ENCODE peak calls at places on chromosomes 11 and 22, in eight cellular contexts. One of them, this sample, is unnamed.

GRCh38 chr11:134074346-134074745 is 5.5 kb downstream of the JAM3 start:
- DNase-seq in breast epithelium: no peak
- DNase-seq in A549: no peak
- DNase-seq in heart right ventricle: no peak
- DNase-seq in thoracic aorta: no peak
- DNase-seq in epithelial cell of esophagus: no peak
- DNase-seq in astrocyte: peak; percentile 52
- DNase-seq in pancreas: no peak
- DNase-seq in this sample: no peak

GRCh38 chr11:44618561-44619425 is 53.3 kb downstream of the CD82 start:
- DNase-seq in thoracic aorta: peak; percentile 1
- DNase-seq in astrocyte: no peak
- DNase-seq in heart right ventricle: peak; percentile 3
- DNase-seq in breast epithelium: no peak
- DNase-seq in epithelial cell of esophagus: no peak
- DNase-seq in A549: no peak
- DNase-seq in pancreas: peak; percentile 9
- DNase-seq in this sample: peak; percentile 79

GRCh38 chr11:22581354-22581753 is 44.3 kb downstream of the FANCF start:
- DNase-seq in A549: no peak
- DNase-seq in pancreas: no peak
- DNase-seq in breast epithelium: no peak
- DNase-seq in epithelial cell of esophagus: no peak
- DNase-seq in heart right ventricle: no peak
- DNase-seq in astrocyte: no peak
- DNase-seq in thoracic aorta: no peak
- DNase-seq in this sample: no peak

GRCh38 chr22:41576877-41577276 is 12.8 kb downstream of the PMM1 start:
- DNase-seq in A549: peak; percentile 72
- DNase-seq in astrocyte: no peak
- DNase-seq in heart right ventricle: no peak
- DNase-seq in thoracic aorta: no peak
- DNase-seq in breast epithelium: no peak
- DNase-seq in pancreas: peak; percentile 46
- DNase-seq in epithelial cell of esophagus: peak; percentile 66
- DNase-seq in this sample: no peak

GRCh38 chr22:17980638-17981051 is 43.7 kb downstream of the MICAL3 start:
- DNase-seq in thoracic aorta: no peak
- DNase-seq in astrocyte: no peak
- DNase-seq in heart right ventricle: no peak
- DNase-seq in breast epithelium: no peak
- DNase-seq in pancreas: no peak
- DNase-seq in A549: no peak
- DNase-seq in epithelial cell of esophagus: peak; percentile 44
- DNase-seq in this sample: no peak

GRCh38 chr11:67615455-67616430 is 9.0 kb downstream of the NDUFV1 start:
- DNase-seq in pancreas: peak; percentile 37
- DNase-seq in breast epithelium: no peak
- DNase-seq in heart right ventricle: no peak
- DNase-seq in thoracic aorta: no peak
- DNase-seq in epithelial cell of esophagus: peak; percentile 44
- DNase-seq in astrocyte: no peak
- DNase-seq in A549: peak; percentile 55
- DNase-seq in this sample: no peak

GRCh38 chr11:10913075-10913474 is 55.2 kb upstream of the ZBED5 start:
- DNase-seq in pancreas: no peak
- DNase-seq in thoracic aorta: no peak
- DNase-seq in epithelial cell of esophagus: no peak
- DNase-seq in breast epithelium: no peak
- DNase-seq in A549: no peak
- DNase-seq in astrocyte: no peak
- DNase-seq in heart right ventricle: no peak
- DNase-seq in this sample: no peak

GRCh38 chr11:86508604-86509471 is 134.2 kb downstream of the CCDC81 start:
- DNase-seq in epithelial cell of esophagus: peak; percentile 34
- DNase-seq in heart right ventricle: no peak
- DNase-seq in A549: peak; percentile 84
- DNase-seq in thoracic aorta: no peak
- DNase-seq in pancreas: no peak
- DNase-seq in astrocyte: peak; percentile 39
- DNase-seq in breast epithelium: no peak
- DNase-seq in this sample: no peak

GRCh38 chr11:42972741-42973140 is 339.1 kb upstream of the API5 start:
- DNase-seq in thoracic aorta: no peak
- DNase-seq in breast epithelium: no peak
- DNase-seq in pancreas: no peak
- DNase-seq in epithelial cell of esophagus: no peak
- DNase-seq in heart right ventricle: no peak
- DNase-seq in A549: no peak
- DNase-seq in astrocyte: no peak
- DNase-seq in this sample: no peak
- TF ChIP-seq CTCF in thoracic aorta: no peak
- TF ChIP-seq CTCF in breast epithelium: no peak
- TF ChIP-seq CTCF in pancreas: no peak
- TF ChIP-seq CTCF in epithelial cell of esophagus: no peak
- TF ChIP-seq CTCF in heart right ventricle: no peak
- TF ChIP-seq CTCF in A549: no peak
- TF ChIP-seq CTCF in astrocyte: no peak
- TF ChIP-seq CTCF in this sample: no peak

GRCh38 chr11:113907681-113908080 is 3.1 kb downstream of the HTR3B start:
- DNase-seq in astrocyte: no peak
- DNase-seq in A549: no peak
- DNase-seq in pancreas: no peak
- DNase-seq in heart right ventricle: no peak
- DNase-seq in thoracic aorta: no peak
- DNase-seq in epithelial cell of esophagus: no peak
- DNase-seq in breast epithelium: no peak
- DNase-seq in this sample: no peak

GRCh38 chr11:113904379-113905101 is at the start of gene HTR3B:
- DNase-seq in epithelial cell of esophagus: no peak
- DNase-seq in breast epithelium: no peak
- DNase-seq in thoracic aorta: no peak
- DNase-seq in astrocyte: no peak
- DNase-seq in pancreas: no peak
- DNase-seq in heart right ventricle: no peak
- DNase-seq in A549: no peak
- DNase-seq in this sample: no peak

GRCh38 chr11:113907155-113907554 is 2.6 kb downstream of the HTR3B start:
- DNase-seq in astrocyte: no peak
- DNase-seq in A549: no peak
- DNase-seq in epithelial cell of esophagus: no peak
- DNase-seq in heart right ventricle: no peak
- DNase-seq in thoracic aorta: no peak
- DNase-seq in breast epithelium: no peak
- DNase-seq in pancreas: no peak
- DNase-seq in this sample: no peak

GRCh38 chr11:113906515-113906914 is 1.9 kb downstream of the HTR3B start:
- DNase-seq in A549: no peak
- DNase-seq in heart right ventricle: no peak
- DNase-seq in thoracic aorta: no peak
- DNase-seq in astrocyte: no peak
- DNase-seq in pancreas: peak; percentile 23
- DNase-seq in breast epithelium: no peak
- DNase-seq in epithelial cell of esophagus: no peak
- DNase-seq in this sample: no peak

GRCh38 chr11:113906038-113906437 is 1.4 kb downstream of the HTR3B start:
- DNase-seq in thoracic aorta: no peak
- DNase-seq in breast epithelium: no peak
- DNase-seq in pancreas: no peak
- DNase-seq in epithelial cell of esophagus: peak; percentile 63
- DNase-seq in heart right ventricle: no peak
- DNase-seq in A549: peak; percentile 54
- DNase-seq in astrocyte: no peak
- DNase-seq in this sample: no peak
- TF ChIP-seq CTCF in thoracic aorta: no peak
- TF ChIP-seq CTCF in breast epithelium: no peak
- TF ChIP-seq CTCF in pancreas: no peak
- TF ChIP-seq CTCF in epithelial cell of esophagus: peak; percentile 36
- TF ChIP-seq CTCF in heart right ventricle: no peak
- TF ChIP-seq CTCF in A549: peak; percentile 14
- TF ChIP-seq CTCF in astrocyte: no peak
- TF ChIP-seq CTCF in this sample: peak; percentile 32

DNA sequence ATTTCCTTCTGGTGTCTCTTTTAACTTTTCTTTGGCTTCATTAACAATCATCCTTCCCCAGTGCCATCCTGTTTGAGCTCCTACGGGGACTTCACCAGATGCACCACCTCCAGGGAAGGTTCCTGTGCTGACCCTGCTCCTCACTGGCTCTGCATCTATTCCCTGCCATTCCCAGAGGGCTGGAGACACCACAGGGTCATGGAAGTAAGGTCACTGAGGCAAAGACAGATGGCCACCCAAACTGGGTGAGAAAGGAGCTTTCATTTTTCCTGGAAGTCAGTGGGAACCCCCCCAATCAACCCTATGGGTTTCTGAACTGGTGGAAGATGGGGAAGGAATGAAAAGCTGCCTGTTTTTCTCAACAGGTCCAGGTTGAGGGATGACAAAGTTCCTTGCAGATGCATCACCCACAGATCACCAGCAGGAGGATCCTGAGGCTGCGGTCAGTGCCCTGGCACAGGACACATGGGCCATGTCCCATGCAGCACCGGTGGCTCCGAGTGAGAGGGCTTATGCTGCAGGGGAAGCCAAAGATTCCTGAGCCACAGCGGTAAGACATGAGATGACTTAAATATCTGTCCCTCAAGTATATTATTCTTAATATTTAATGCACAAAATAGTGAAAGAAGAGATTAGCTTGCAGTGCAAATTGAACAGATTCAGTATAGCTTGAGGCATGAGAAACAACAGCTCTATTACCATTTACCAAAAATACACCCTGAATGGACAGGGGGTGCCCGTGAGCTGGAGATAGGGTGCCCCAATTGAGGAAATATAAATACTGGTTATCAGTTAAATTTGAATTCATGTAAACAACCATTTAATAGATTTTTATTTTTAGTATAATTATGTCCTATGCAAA is 73.0 kb upstream of the VPREB1 start:
- DNase-seq in heart right ventricle: no peak
- DNase-seq in astrocyte: no peak
- DNase-seq in A549: peak; percentile 52
- DNase-seq in epithelial cell of esophagus: peak; percentile 17
- DNase-seq in thoracic aorta: no peak
- DNase-seq in pancreas: no peak
- DNase-seq in breast epithelium: no peak
- DNase-seq in this sample: no peak
- TF ChIP-seq CTCF in heart right ventricle: no peak
- TF ChIP-seq CTCF in astrocyte: peak; percentile 31
- TF ChIP-seq CTCF in A549: no peak
- TF ChIP-seq CTCF in epithelial cell of esophagus: peak; percentile 51
- TF ChIP-seq CTCF in thoracic aorta: no peak
- TF ChIP-seq CTCF in pancreas: no peak
- TF ChIP-seq CTCF in breast epithelium: no peak
- TF ChIP-seq CTCF in this sample: peak; percentile 62

GRCh38 chr22:21982338-21982965 is at the start of gene TOP3B:
- DNase-seq in A549: peak; percentile 75
- DNase-seq in thoracic aorta: no peak
- DNase-seq in heart right ventricle: peak; percentile 78
- DNase-seq in pancreas: peak; percentile 71
- DNase-seq in breast epithelium: peak; percentile 60
- DNase-seq in astrocyte: peak; percentile 54
- DNase-seq in epithelial cell of esophagus: peak; percentile 84
- DNase-seq in this sample: no peak
- TF ChIP-seq CTCF in A549: no peak
- TF ChIP-seq CTCF in thoracic aorta: no peak
- TF ChIP-seq CTCF in heart right ventricle: no peak
- TF ChIP-seq CTCF in pancreas: no peak
- TF ChIP-seq CTCF in breast epithelium: no peak
- TF ChIP-seq CTCF in astrocyte: no peak
- TF ChIP-seq CTCF in epithelial cell of esophagus: no peak
- TF ChIP-seq CTCF in this sample: peak; percentile 7

GRCh38 chr22:47408409-47408808 is 646.0 kb downstream of the TBC1D22A start:
- DNase-seq in pancreas: no peak
- DNase-seq in epithelial cell of esophagus: no peak
- DNase-seq in heart right ventricle: no peak
- DNase-seq in A549: peak; percentile 29
- DNase-seq in astrocyte: no peak
- DNase-seq in thoracic aorta: no peak
- DNase-seq in breast epithelium: no peak
- DNase-seq in this sample: no peak
- TF ChIP-seq CTCF in pancreas: no peak
- TF ChIP-seq CTCF in epithelial cell of esophagus: no peak
- TF ChIP-seq CTCF in heart right ventricle: no peak
- TF ChIP-seq CTCF in A549: no peak
- TF ChIP-seq CTCF in astrocyte: no peak
- TF ChIP-seq CTCF in thoracic aorta: no peak
- TF ChIP-seq CTCF in breast epithelium: no peak
- TF ChIP-seq CTCF in this sample: no peak

DNA sequence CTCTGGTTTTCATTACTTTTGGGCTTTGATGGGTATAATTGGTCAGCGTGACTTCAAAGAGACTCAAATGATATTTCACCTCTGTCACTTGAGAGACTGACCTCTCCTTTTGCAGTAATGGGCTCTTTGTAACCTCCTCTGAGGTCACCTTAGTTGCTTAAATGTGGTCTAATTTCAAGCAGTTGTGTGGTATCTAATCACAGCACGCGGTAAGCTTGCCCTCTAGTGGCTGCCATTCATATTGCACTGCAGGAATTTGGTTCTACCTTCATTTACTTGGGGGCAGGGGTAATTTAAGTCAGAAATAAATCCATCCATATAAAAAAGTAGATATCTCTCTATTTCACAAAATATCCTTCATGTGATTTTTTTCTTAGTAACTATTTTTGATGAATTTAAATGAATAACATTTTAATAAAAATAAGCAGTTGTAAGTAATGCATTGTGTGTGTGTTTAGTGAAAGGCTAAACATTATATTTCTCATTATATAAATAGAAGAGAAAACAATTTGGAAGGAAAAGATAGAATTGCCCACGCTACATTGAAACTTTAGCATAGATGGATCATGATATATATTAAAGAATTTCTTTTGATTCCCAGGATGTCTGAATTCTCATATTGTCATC is 55.0 kb upstream of the ANO3 start:
- DNase-seq in heart right ventricle: peak; percentile 28
- DNase-seq in astrocyte: peak; percentile 45
- DNase-seq in thoracic aorta: no peak
- DNase-seq in epithelial cell of esophagus: peak; percentile 73
- DNase-seq in pancreas: peak; percentile 24
- DNase-seq in breast epithelium: peak; percentile 28
- DNase-seq in A549: peak; percentile 62
- DNase-seq in this sample: no peak
- TF ChIP-seq CTCF in heart right ventricle: peak; percentile 75
- TF ChIP-seq CTCF in astrocyte: peak; percentile 98
- TF ChIP-seq CTCF in thoracic aorta: peak; percentile 81
- TF ChIP-seq CTCF in epithelial cell of esophagus: peak; percentile 99
- TF ChIP-seq CTCF in pancreas: peak; percentile 70
- TF ChIP-seq CTCF in breast epithelium: peak; percentile 81
- TF ChIP-seq CTCF in A549: peak; percentile 93
- TF ChIP-seq CTCF in this sample: peak; percentile 99

DNA sequence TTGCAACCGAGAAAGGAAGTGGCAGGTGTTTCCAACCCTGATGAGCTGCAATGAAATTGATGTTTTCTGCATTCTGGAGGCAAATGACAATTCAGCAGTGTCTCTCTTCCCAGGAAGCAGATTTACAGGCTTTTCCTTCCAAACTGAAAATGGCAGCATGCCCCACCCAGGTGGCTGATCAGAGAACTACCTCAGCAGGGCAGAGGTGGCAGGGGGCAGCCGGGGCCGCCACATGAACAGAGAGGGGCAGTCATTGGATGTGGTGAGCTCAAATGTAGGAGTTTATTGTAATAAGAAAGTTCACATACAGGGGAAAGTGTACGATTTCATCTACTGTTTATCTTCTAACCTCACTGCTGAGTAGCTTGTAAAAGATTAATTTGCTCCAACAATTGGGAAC is 15.7 kb upstream of the PARVA start:
- DNase-seq in astrocyte: peak; percentile 18
- DNase-seq in thoracic aorta: no peak
- DNase-seq in heart right ventricle: no peak
- DNase-seq in epithelial cell of esophagus: no peak
- DNase-seq in pancreas: no peak
- DNase-seq in A549: no peak
- DNase-seq in breast epithelium: no peak
- DNase-seq in this sample: no peak
- TF ChIP-seq CTCF in astrocyte: no peak
- TF ChIP-seq CTCF in thoracic aorta: no peak
- TF ChIP-seq CTCF in heart right ventricle: no peak
- TF ChIP-seq CTCF in epithelial cell of esophagus: no peak
- TF ChIP-seq CTCF in pancreas: no peak
- TF ChIP-seq CTCF in A549: no peak
- TF ChIP-seq CTCF in breast epithelium: no peak
- TF ChIP-seq CTCF in this sample: no peak

This sample was measured in chondrocyte.